ENCODE peak calls at places on chromosomes 1 and 21, in seven cellular contexts. One of them, this sample, is unnamed.

GRCh38 chr21:29362758-29363157 is 64.0 kb downstream of the BACH1 start:
- DNase-seq in fibroblast of pulmonary artery: no peak
- DNase-seq in WTC11: no peak
- DNase-seq in H9: no peak
- DNase-seq in tibial artery: no peak
- DNase-seq in A549: no peak
- DNase-seq in Panc1: no peak
- DNase-seq in this sample: no peak

GRCh38 chr1:27397749-27398148 is 5.3 kb downstream of the GPR3 start:
- DNase-seq in H9: no peak
- DNase-seq in A549: no peak
- DNase-seq in Panc1: no peak
- DNase-seq in WTC11: no peak
- DNase-seq in tibial artery: no peak
- DNase-seq in fibroblast of pulmonary artery: no peak
- DNase-seq in this sample: no peak

GRCh38 chr1:234309598-234310459 is 63.4 kb upstream of the COA6 start:
- DNase-seq in H9: peak
- DNase-seq in fibroblast of pulmonary artery: peak
- DNase-seq in A549: peak
- DNase-seq in tibial artery: peak
- DNase-seq in Panc1: peak
- DNase-seq in WTC11: peak
- DNase-seq in this sample: no peak

GRCh38 chr1:4079815-4080214 is 179.7 kb upstream of the C1orf174 start:
- DNase-seq in WTC11: no peak
- DNase-seq in Panc1: no peak
- DNase-seq in H9: no peak
- DNase-seq in tibial artery: no peak
- DNase-seq in fibroblast of pulmonary artery: no peak
- DNase-seq in A549: no peak
- DNase-seq in this sample: no peak

GRCh38 chr1:224747578-224747977 is 131.5 kb downstream of the CNIH3 start:
- DNase-seq in tibial artery: no peak
- DNase-seq in H9: no peak
- DNase-seq in Panc1: no peak
- DNase-seq in A549: no peak
- DNase-seq in WTC11: no peak
- DNase-seq in fibroblast of pulmonary artery: peak
- DNase-seq in this sample: no peak

GRCh38 chr21:45154511-45155508 is 80.4 kb downstream of the ADARB1 start:
- DNase-seq in A549: peak
- DNase-seq in WTC11: no peak
- DNase-seq in tibial artery: no peak
- DNase-seq in H9: peak
- DNase-seq in fibroblast of pulmonary artery: peak
- DNase-seq in Panc1: no peak
- DNase-seq in this sample: no peak

GRCh38 chr1:8396912-8397406 is 79.0 kb downstream of the SLC45A1 start:
- DNase-seq in fibroblast of pulmonary artery: peak
- DNase-seq in Panc1: peak
- DNase-seq in H9: no peak
- DNase-seq in A549: peak
- DNase-seq in WTC11: no peak
- DNase-seq in tibial artery: peak
- DNase-seq in this sample: peak

GRCh38 chr1:60952566-60953215 is 129.7 kb upstream of the NFIA start:
- DNase-seq in Panc1: no peak
- DNase-seq in tibial artery: no peak
- DNase-seq in fibroblast of pulmonary artery: no peak
- DNase-seq in H9: no peak
- DNase-seq in WTC11: no peak
- DNase-seq in A549: no peak
- DNase-seq in this sample: no peak

GRCh38 chr1:208069317-208069716 is 158.4 kb upstream of the CD34 start:
- DNase-seq in H9: no peak
- DNase-seq in tibial artery: no peak
- DNase-seq in WTC11: no peak
- DNase-seq in fibroblast of pulmonary artery: no peak
- DNase-seq in Panc1: no peak
- DNase-seq in A549: no peak
- DNase-seq in this sample: no peak

GRCh38 chr1:184973308-184974085 is 811 bp downstream of the NIBAN1 start:
- DNase-seq in H9: peak
- DNase-seq in WTC11: peak
- DNase-seq in A549: peak
- DNase-seq in tibial artery: peak
- DNase-seq in fibroblast of pulmonary artery: peak
- DNase-seq in Panc1: no peak
- DNase-seq in this sample: no peak

GRCh38 chr1:98660941-98661543 is 479 bp upstream of the SNX7 start:
- DNase-seq in WTC11: no peak
- DNase-seq in tibial artery: no peak
- DNase-seq in H9: no peak
- DNase-seq in fibroblast of pulmonary artery: peak
- DNase-seq in A549: no peak
- DNase-seq in Panc1: no peak
- DNase-seq in this sample: no peak

GRCh38 chr1:203669739-203670138 is 43.1 kb downstream of the ATP2B4 start:
- DNase-seq in fibroblast of pulmonary artery: peak
- DNase-seq in H9: no peak
- DNase-seq in tibial artery: no peak
- DNase-seq in Panc1: no peak
- DNase-seq in WTC11: no peak
- DNase-seq in A549: peak
- DNase-seq in this sample: no peak

GRCh38 chr1:69569281-69569970 is 1.7 kb downstream of the LRRC7 start:
- DNase-seq in A549: no peak
- DNase-seq in WTC11: peak
- DNase-seq in tibial artery: no peak
- DNase-seq in H9: peak
- DNase-seq in fibroblast of pulmonary artery: no peak
- DNase-seq in Panc1: no peak
- DNase-seq in this sample: no peak

GRCh38 chr1:205627956-205628355 is 3.9 kb downstream of the ELK4 start:
- DNase-seq in A549: no peak
- DNase-seq in fibroblast of pulmonary artery: no peak
- DNase-seq in tibial artery: no peak
- DNase-seq in WTC11: no peak
- DNase-seq in Panc1: no peak
- DNase-seq in H9: no peak
- DNase-seq in this sample: no peak

GRCh38 chr1:218592688-218593087 is 247.6 kb downstream of the TGFB2 start:
- DNase-seq in tibial artery: no peak
- DNase-seq in WTC11: no peak
- DNase-seq in A549: peak
- DNase-seq in fibroblast of pulmonary artery: no peak
- DNase-seq in Panc1: no peak
- DNase-seq in H9: no peak
- DNase-seq in this sample: no peak

GRCh38 chr1:93579891-93580290 is 101.7 kb downstream of the BCAR3 start:
- DNase-seq in tibial artery: peak
- DNase-seq in A549: peak
- DNase-seq in Panc1: no peak
- DNase-seq in WTC11: no peak
- DNase-seq in H9: no peak
- DNase-seq in fibroblast of pulmonary artery: peak
- DNase-seq in this sample: peak

GRCh38 chr1:168520832-168521231 is 23.0 kb downstream of the XCL2 start:
- DNase-seq in fibroblast of pulmonary artery: no peak
- DNase-seq in Panc1: no peak
- DNase-seq in A549: no peak
- DNase-seq in tibial artery: no peak
- DNase-seq in WTC11: no peak
- DNase-seq in H9: no peak
- DNase-seq in this sample: no peak

GRCh38 chr1:36087233-36088123 is 1.2 kb upstream of the ADPRS start:
- DNase-seq in H9: peak
- DNase-seq in A549: no peak
- DNase-seq in tibial artery: no peak
- DNase-seq in fibroblast of pulmonary artery: no peak
- DNase-seq in Panc1: no peak
- DNase-seq in WTC11: peak
- DNase-seq in this sample: no peak

GRCh38 chr1:82421782-82422181 is 621.0 kb downstream of the ADGRL2 start:
- DNase-seq in fibroblast of pulmonary artery: no peak
- DNase-seq in Panc1: no peak
- DNase-seq in tibial artery: no peak
- DNase-seq in H9: no peak
- DNase-seq in WTC11: no peak
- DNase-seq in A549: no peak
- DNase-seq in this sample: no peak

GRCh38 chr1:18200136-18200717 is 92.6 kb downstream of the IGSF21 start:
- DNase-seq in Panc1: no peak
- DNase-seq in H9: no peak
- DNase-seq in WTC11: peak
- DNase-seq in fibroblast of pulmonary artery: no peak
- DNase-seq in A549: no peak
- DNase-seq in tibial artery: no peak
- DNase-seq in this sample: no peak

GRCh38 chr1:33086384-33086850 is 5.5 kb downstream of the AZIN2 start:
- DNase-seq in Panc1: peak
- DNase-seq in A549: peak
- DNase-seq in fibroblast of pulmonary artery: peak
- DNase-seq in WTC11: peak
- DNase-seq in H9: peak
- DNase-seq in tibial artery: peak
- DNase-seq in this sample: peak

GRCh38 chr1:155261888-155262673 is at the start of gene SCAMP3:
- DNase-seq in H9: peak
- DNase-seq in A549: peak
- DNase-seq in tibial artery: peak
- DNase-seq in Panc1: peak
- DNase-seq in WTC11: peak
- DNase-seq in fibroblast of pulmonary artery: peak
- DNase-seq in this sample: peak

GRCh38 chr1:155260276-155260675 is 1.9 kb downstream of the SCAMP3 start:
- DNase-seq in WTC11: no peak
- DNase-seq in A549: no peak
- DNase-seq in Panc1: no peak
- DNase-seq in tibial artery: no peak
- DNase-seq in fibroblast of pulmonary artery: no peak
- DNase-seq in H9: no peak
- DNase-seq in this sample: no peak

GRCh38 chr1:155256101-155256852 is 994 bp upstream of the ENTREP3 start:
- DNase-seq in A549: no peak
- DNase-seq in WTC11: no peak
- DNase-seq in Panc1: no peak
- DNase-seq in H9: no peak
- DNase-seq in fibroblast of pulmonary artery: no peak
- DNase-seq in tibial artery: no peak
- DNase-seq in this sample: no peak

GRCh38 chr1:155263067-155263466 is 907 bp upstream of the SCAMP3 start:
- DNase-seq in A549: no peak
- DNase-seq in tibial artery: no peak
- DNase-seq in H9: no peak
- DNase-seq in fibroblast of pulmonary artery: no peak
- DNase-seq in WTC11: no peak
- DNase-seq in Panc1: no peak
- DNase-seq in this sample: no peak

GRCh38 chr1:155261401-155261887 is 716 bp downstream of the SCAMP3 start:
- DNase-seq in H9: no peak
- DNase-seq in Panc1: no peak
- DNase-seq in A549: no peak
- DNase-seq in WTC11: no peak
- DNase-seq in fibroblast of pulmonary artery: no peak
- DNase-seq in tibial artery: no peak
- DNase-seq in this sample: no peak
- TF ChIP-seq CTCF in H9: peak
- TF ChIP-seq CTCF in Panc1: no peak
- TF ChIP-seq CTCF in A549: no peak
- TF ChIP-seq CTCF in WTC11: no peak
- TF ChIP-seq CTCF in fibroblast of pulmonary artery: no peak
- TF ChIP-seq CTCF in tibial artery: no peak
- TF ChIP-seq CTCF in this sample: no peak

DNA sequence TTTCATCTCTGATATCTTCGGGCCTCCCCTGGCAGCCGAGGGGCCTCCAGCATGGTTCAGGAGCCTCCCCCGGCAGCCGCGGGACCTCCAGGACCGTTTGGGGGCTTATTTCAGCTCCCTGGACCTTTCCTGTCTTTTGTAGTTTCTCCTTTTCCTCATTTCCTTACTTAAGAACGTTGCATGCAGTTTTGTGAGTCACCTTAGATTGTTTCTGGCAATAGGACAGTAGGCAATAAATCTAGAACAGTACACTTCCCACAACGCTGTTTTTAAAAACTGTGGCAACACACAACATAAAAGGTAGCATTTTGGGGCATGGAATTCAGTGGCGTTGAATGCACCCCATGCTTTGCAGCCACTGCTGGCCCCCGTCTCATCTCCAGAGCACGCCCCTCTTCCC is 24.4 kb downstream of the FAAP20 start:
- DNase-seq in H9: no peak
- DNase-seq in A549: no peak
- DNase-seq in WTC11: no peak
- DNase-seq in fibroblast of pulmonary artery: no peak
- DNase-seq in Panc1: no peak
- DNase-seq in tibial artery: no peak
- DNase-seq in this sample: no peak
- TF ChIP-seq CTCF in H9: no peak
- TF ChIP-seq CTCF in A549: no peak
- TF ChIP-seq CTCF in WTC11: no peak
- TF ChIP-seq CTCF in fibroblast of pulmonary artery: no peak
- TF ChIP-seq CTCF in Panc1: no peak
- TF ChIP-seq CTCF in tibial artery: no peak
- TF ChIP-seq CTCF in this sample: no peak

GRCh38 chr1:59775480-59775879 is 39.3 kb upstream of the HOOK1 start:
- DNase-seq in tibial artery: no peak
- DNase-seq in fibroblast of pulmonary artery: no peak
- DNase-seq in WTC11: no peak
- DNase-seq in Panc1: no peak
- DNase-seq in A549: no peak
- DNase-seq in H9: no peak
- DNase-seq in this sample: no peak

GRCh38 chr1:59776960-59777852 is 37.5 kb upstream of the HOOK1 start:
- DNase-seq in Panc1: no peak
- DNase-seq in tibial artery: no peak
- DNase-seq in H9: no peak
- DNase-seq in WTC11: peak
- DNase-seq in fibroblast of pulmonary artery: peak
- DNase-seq in A549: no peak
- DNase-seq in this sample: no peak

DNA sequence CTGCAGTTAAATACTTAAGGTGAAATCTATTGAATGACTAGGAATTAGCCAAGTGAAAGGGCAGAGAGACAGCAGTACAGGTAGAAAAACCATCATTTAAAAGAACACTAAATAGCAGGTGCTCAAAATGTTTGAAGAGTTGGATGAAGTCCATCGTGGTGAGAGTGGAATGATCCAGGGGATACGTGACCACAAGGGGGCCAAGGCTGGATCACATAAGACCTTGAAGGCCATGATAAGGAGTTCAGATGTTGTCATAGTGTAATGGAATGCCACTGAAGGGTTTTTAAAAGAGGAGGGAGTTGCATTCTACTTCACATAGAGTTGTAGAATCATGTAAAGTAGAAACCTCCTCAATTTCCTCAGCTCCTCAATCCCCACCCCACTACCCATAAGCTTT is 34.8 kb upstream of the HOOK1 start:
- DNase-seq in H9: no peak
- DNase-seq in WTC11: peak
- DNase-seq in Panc1: no peak
- DNase-seq in A549: peak
- DNase-seq in tibial artery: no peak
- DNase-seq in fibroblast of pulmonary artery: no peak
- DNase-seq in this sample: no peak
- TF ChIP-seq CTCF in H9: peak
- TF ChIP-seq CTCF in WTC11: no peak
- TF ChIP-seq CTCF in Panc1: peak
- TF ChIP-seq CTCF in A549: no peak
- TF ChIP-seq CTCF in tibial artery: no peak
- TF ChIP-seq CTCF in fibroblast of pulmonary artery: peak
- TF ChIP-seq CTCF in this sample: no peak

GRCh38 chr1:165516469-165516868 is 27.3 kb upstream of the LRRC52 start:
- DNase-seq in fibroblast of pulmonary artery: no peak
- DNase-seq in H9: no peak
- DNase-seq in Panc1: no peak
- DNase-seq in WTC11: no peak
- DNase-seq in A549: no peak
- DNase-seq in tibial artery: no peak
- DNase-seq in this sample: no peak
- TF ChIP-seq CTCF in fibroblast of pulmonary artery: no peak
- TF ChIP-seq CTCF in H9: no peak
- TF ChIP-seq CTCF in Panc1: no peak
- TF ChIP-seq CTCF in WTC11: no peak
- TF ChIP-seq CTCF in A549: no peak
- TF ChIP-seq CTCF in tibial artery: no peak
- TF ChIP-seq CTCF in this sample: no peak